ENCODE peak calls at places on chromosomes 1 and 21, in six cellular contexts. G, E, I, A, M and X are unnamed samples.
A peak's percentile ranks its signal among the peaks of the same experiment; 100 is the strongest.

GRCh38 chr1:248804771-248805681 is 20.7 kb downstream of the SH3BP5L start:
- DNase-seq in I (no peak), A (peak; percentile 51), G (no peak), M (no peak), E (no peak), X (no peak)

GRCh38 chr1:53704804-53705445 is 34.0 kb downstream of the GLIS1 start:
- DNase-seq in M (no peak), G (no peak), A (no peak), I (no peak), E (no peak), X (no peak)

GRCh38 chr1:201119826-201120225 is 7.2 kb downstream of the ASCL5 start:
- DNase-seq in E (no peak), M (no peak), A (no peak), I (no peak), G (no peak), X (peak; percentile 48)

GRCh38 chr1:180791806-180792205 is 120.9 kb upstream of the KIAA1614 start:
- DNase-seq in I (no peak), A (no peak), E (no peak), G (no peak), M (no peak), X (no peak)

GRCh38 chr1:5949074-5949760 is 43.0 kb downstream of the NPHP4 start:
- DNase-seq in G (no peak), A (no peak), E (no peak), M (no peak), I (peak; percentile 77), X (no peak)

GRCh38 chr1:28417441-28418277 is 48.1 kb downstream of the PHACTR4 start:
- DNase-seq in G (no peak), A (no peak), I (peak; percentile 39), E (peak; percentile 85), M (no peak), X (peak; percentile 17)

GRCh38 chr1:193569696-193570269 is 383.4 kb upstream of the B3GALT2 start:
- DNase-seq in A (no peak), G (no peak), E (no peak), I (no peak), M (no peak), X (no peak)

GRCh38 chr21:41923641-41924342 is 30.0 kb downstream of the C2CD2 start:
- DNase-seq in G (no peak), E (no peak), I (no peak), M (no peak), A (no peak), X (no peak)

GRCh38 chr1:156579472-156579871 is at the start of gene TTC24:
- DNase-seq in M (no peak), A (no peak), I (no peak), G (no peak), E (no peak), X (no peak)

GRCh38 chr1:17877896-17878295 is 122.8 kb downstream of the ACTL8 start:
- DNase-seq in I (no peak), A (no peak), G (no peak), E (no peak), M (no peak), X (no peak)

GRCh38 chr1:197899037-197899436 is 3.4 kb upstream of the C1orf53 start:
- DNase-seq in E (no peak), M (no peak), A (no peak), G (no peak), I (no peak), X (no peak)

GRCh38 chr1:86464819-86465218 is 3.9 kb upstream of the CLCA1 start:
- DNase-seq in I (no peak), G (no peak), A (no peak), M (no peak), E (no peak), X (no peak)

GRCh38 chr1:230186003-230186863 is 119.2 kb downstream of the GALNT2 start:
- DNase-seq in G (peak; percentile 87), A (peak; percentile 74), E (peak; percentile 76), I (peak; percentile 40), M (peak; percentile 62), X (no peak)

GRCh38 chr1:54887665-54888071 is 673 bp upstream of the DHCR24 start:
- DNase-seq in M (no peak), I (no peak), G (peak; percentile 52), E (no peak), A (no peak), X (peak; percentile 75)

GRCh38 chr1:198649598-198650338 is 10.9 kb downstream of the PTPRC start:
- DNase-seq in M (no peak), E (no peak), G (no peak), I (no peak), A (no peak), X (no peak)

GRCh38 chr1:215749423-215749822 is 182.3 kb downstream of the KCTD3 start:
- DNase-seq in A (no peak), I (no peak), E (no peak), G (no peak), M (no peak), X (no peak)

GRCh38 chr1:44030606-44031050 is 634 bp downstream of the SLC6A9 start:
- DNase-seq in I (peak; percentile 58), E (no peak), A (no peak), G (no peak), M (no peak), X (peak; percentile 34)

GRCh38 chr1:189782280-189782679 is 695.4 kb downstream of the BRINP3 start:
- DNase-seq in I (no peak), A (no peak), M (no peak), E (no peak), G (no peak), X (no peak)

GRCh38 chr1:198849108-198849507 is 210.3 kb downstream of the PTPRC start:
- DNase-seq in G (no peak), E (no peak), M (no peak), A (no peak), I (no peak), X (no peak)

GRCh38 chr1:37807555-37808368 is at the start of the genes C1orf122 and YRDC:
- DNase-seq in M (peak; percentile 76), A (peak; percentile 96), I (peak; percentile 98), G (peak; percentile 91), E (peak; percentile 33), X (peak; percentile 85)

GRCh38 chr1:37814257-37814656 is 6.2 kb upstream of the YRDC start:
- DNase-seq in I (no peak), G (no peak), E (no peak), A (no peak), M (no peak), X (no peak)

GRCh38 chr1:37809942-37810341 is 1.9 kb upstream of the YRDC start:
- DNase-seq in M (no peak), I (no peak), E (no peak), G (no peak), A (no peak), X (no peak)

GRCh38 chr1:37808369-37809319 is 636 bp upstream of the YRDC start:
- DNase-seq in E (no peak), I (peak; percentile 92), G (peak; percentile 27), A (peak; percentile 79), M (no peak), X (peak; percentile 42)

DNA sequence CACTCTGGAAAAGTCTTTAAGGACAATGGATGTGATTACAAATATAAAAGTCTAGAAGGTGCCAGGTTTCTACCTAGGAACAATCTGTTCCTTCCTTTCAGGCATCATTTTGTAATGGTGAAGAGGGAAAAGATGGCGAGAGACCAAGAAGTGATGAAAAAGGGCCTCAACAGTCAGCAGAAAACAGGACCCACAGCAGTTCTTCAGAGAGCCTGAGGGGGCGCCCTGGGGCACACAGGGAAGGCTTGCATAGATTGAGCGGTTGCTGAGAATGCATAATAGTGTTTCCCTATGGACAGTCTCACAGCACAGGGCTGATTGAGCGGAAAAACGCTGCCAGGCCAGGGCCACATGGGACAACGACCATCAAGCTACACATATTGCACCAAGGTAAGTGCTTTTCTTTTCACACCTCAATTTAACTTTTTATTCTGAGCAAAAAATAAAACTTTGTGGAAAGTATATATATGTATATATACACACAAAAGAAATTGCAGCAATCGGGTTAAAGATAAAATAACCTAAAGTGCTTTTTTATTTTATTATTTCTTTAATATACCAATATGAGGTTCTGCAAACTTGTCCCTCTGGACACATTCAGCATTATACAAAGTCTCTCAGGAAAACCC is 3.1 kb upstream of the YRDC start:
- DNase-seq in M (no peak), A (peak; percentile 74), E (peak; percentile 73), I (peak; percentile 80), G (no peak), X (peak; percentile 76)
- TF ChIP-seq POLR2AphosphoS5 in M (no peak), A (no peak), E (no peak), I (no peak), G (no peak), X (no peak)

GRCh38 chr21:39788383-39788782 is 43.4 kb downstream of the IGSF5 start:
- DNase-seq in G (peak; percentile 89), I (peak; percentile 75), E (peak; percentile 22), A (peak; percentile 49), M (peak; percentile 34), X (no peak)
- H3K4me3 ChIP-seq in G (peak overlapping the region; percentile 24), I (no peak overlapping the region), E (no peak overlapping the region), A (no peak overlapping the region), M (no peak overlapping the region), X (no peak overlapping the region)

GRCh38 chr1:41500378-41500777 is 15.9 kb upstream of the EDN2 start:
- DNase-seq in E (no peak), M (no peak), I (no peak), A (peak; percentile 86), G (peak; percentile 98), X (no peak)
- TF ChIP-seq POLR2AphosphoS5 in E (no peak), M (no peak), I (no peak), A (no peak), G (peak; percentile 89), X (no peak)

DNA sequence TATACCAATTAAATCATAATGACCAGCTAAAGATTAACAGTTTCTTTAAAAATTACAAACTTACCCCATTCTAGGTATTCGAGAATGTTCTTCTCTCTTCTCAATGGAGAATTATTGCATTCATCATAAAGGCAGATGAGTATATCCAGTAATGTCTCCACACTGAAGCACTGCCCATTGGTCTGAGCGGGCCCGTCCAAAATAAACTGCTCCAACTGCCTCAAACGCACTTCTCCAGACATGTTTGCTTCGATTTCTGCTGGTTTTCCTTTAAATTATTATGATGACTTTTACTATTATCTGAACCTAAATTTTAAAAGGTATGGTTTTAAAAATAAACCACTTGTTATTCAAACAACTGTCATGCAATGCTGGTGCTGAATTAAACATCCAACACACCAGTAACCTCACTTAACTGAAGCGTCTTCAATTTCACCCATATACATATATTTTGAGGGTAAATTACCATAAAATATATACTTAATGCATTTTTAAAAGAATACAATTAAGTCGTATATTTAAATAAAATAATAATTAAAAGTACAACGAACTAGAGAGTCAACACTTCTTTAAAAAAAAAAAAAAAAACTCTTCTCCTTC is 1.3 kb downstream of the CDC42BPA start:
- DNase-seq in A (no peak), G (no peak), E (no peak), M (no peak), I (peak; percentile 45), X (no peak)
- H3K4me3 ChIP-seq in A (peak overlapping the region; percentile 80), G (peak overlapping the region; percentile 81), E (peak overlapping the region; percentile 97), M (peak overlapping the region; percentile 91), I (peak overlapping the region; percentile 77), X (no peak overlapping the region)

DNA sequence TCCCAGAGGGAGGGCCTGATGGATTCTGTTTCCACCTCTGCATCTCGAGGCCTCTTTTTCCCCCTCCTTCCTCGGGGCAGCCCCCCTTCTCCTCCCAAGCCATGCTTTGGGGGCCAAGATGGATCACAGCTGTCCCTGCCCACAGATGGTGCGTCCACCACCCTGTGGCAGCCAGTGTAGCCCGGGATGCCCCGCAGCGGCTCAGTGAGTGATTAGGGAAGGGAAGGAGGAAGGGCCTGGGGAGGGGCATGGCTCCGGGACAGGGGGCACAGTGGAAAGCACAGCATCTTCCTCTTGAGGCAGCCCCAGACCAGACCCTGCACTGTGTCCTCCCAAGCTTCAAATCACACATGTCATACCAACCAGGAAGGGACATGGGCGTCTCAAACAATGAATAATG is 622.4 kb downstream of the MATN1 start:
- DNase-seq in I (no peak), M (no peak), G (no peak), E (no peak), A (no peak), X (no peak)
- TF ChIP-seq POLR2AphosphoS5 in I (no peak), M (no peak), G (no peak), E (no peak), A (no peak), X (no peak)